ENCODE peak calls at places on chromosomes 3 and 15, in eight cellular contexts. C is stromal cell of bone marrow; Y is progenitor cell of endocrine pancreas; N is trophoblast cell; S is fibroblast of lung; R is cardiac fibroblast; P is stimulated activated CD8-positive, alpha-beta memory T cell treated with anti-CD3 and anti-CD28 coated beads, Interleukin-15, amount 100 ng/mL, for 4 hours; F is RKO. A is an unnamed sample.

GRCh38 chr15:60804986-60805949 is 326.3 kb upstream of the ICE2 start:
- DNase-seq in C (peak; percentile 63), R (peak; percentile 92), P (no peak), S (no peak), F (peak; percentile 65), N (no peak), Y (no peak), A (no peak)

GRCh38 chr3:123712077-123712860 is 127.4 kb upstream of the HACD2 start:
- DNase-seq in Y (no peak), P (no peak), N (no peak), C (no peak), R (peak; percentile 55), S (no peak), F (no peak), A (no peak)

GRCh38 chr3:177827517-177828249 is 630.4 kb upstream of the TBL1XR1 start:
- DNase-seq in C (peak; percentile 72), P (no peak), Y (no peak), S (peak; percentile 86), R (peak; percentile 95), N (peak; percentile 92), F (no peak), A (no peak)

GRCh38 chr15:88894819-88895767 is at the start of gene HAPLN3:
- DNase-seq in C (no peak), Y (no peak), F (no peak), P (peak; percentile 27), N (peak; percentile 63), R (peak; percentile 46), S (peak; percentile 31), A (peak; percentile 37)

GRCh38 chr3:151169700-151170224 is 33.3 kb downstream of the GPR171 start:
- DNase-seq in F (no peak), S (no peak), R (no peak), P (no peak), Y (no peak), N (peak; percentile 22), C (peak; percentile 11), A (peak; percentile 43)

GRCh38 chr3:107315136-107315535 is 62.1 kb upstream of the CCDC54 start:
- DNase-seq in N (no peak), Y (no peak), S (peak; percentile 4), P (no peak), F (no peak), R (peak; percentile 24), C (peak; percentile 24), A (no peak)

GRCh38 chr3:14439501-14440167 is 37.2 kb downstream of the SLC6A6 start:
- DNase-seq in F (no peak), P (no peak), R (peak; percentile 61), Y (no peak), N (no peak), S (peak; percentile 57), C (peak; percentile 28), A (peak; percentile 82)

GRCh38 chr15:77650285-77650684 is 17.6 kb upstream of the LINGO1 start:
- DNase-seq in F (no peak), S (no peak), Y (no peak), N (no peak), R (peak; percentile 16), C (no peak), P (no peak), A (no peak)

GRCh38 chr3:123445702-123446101 is 3.2 kb downstream of the ADCY5 start:
- DNase-seq in N (no peak), R (no peak), C (no peak), P (no peak), Y (no peak), F (no peak), S (no peak), A (no peak)

GRCh38 chr15:56320861-56321260 is 44.4 kb upstream of the TEX9 start:
- DNase-seq in N (no peak), P (no peak), C (no peak), F (no peak), R (peak; percentile 7), S (no peak), Y (no peak), A (no peak)

GRCh38 chr3:46759239-46760152 is 41.8 kb upstream of the PRSS50 start:
- DNase-seq in F (no peak), Y (no peak), C (no peak), R (no peak), N (no peak), P (no peak), S (no peak), A (no peak)

GRCh38 chr3:18422972-18423371 is 2.2 kb downstream of the SATB1 start:
- DNase-seq in F (no peak), N (no peak), R (no peak), P (no peak), C (no peak), Y (no peak), S (peak; percentile 14), A (no peak)

GRCh38 chr3:53195602-53196574 is 34.9 kb downstream of the PRKCD start:
- DNase-seq in R (peak; percentile 45), N (peak; percentile 64), Y (peak; percentile 61), S (peak; percentile 34), P (peak; percentile 7), F (no peak), C (no peak), A (no peak)

GRCh38 chr15:69236505-69236904 is 62.2 kb upstream of the PAQR5 start:
- DNase-seq in S (no peak), C (no peak), F (no peak), Y (no peak), R (no peak), P (no peak), N (peak; percentile 41), A (no peak)